ENCODE peak calls at places on chromosomes 13 and 19, in six cellular contexts. J is IMR-90, Y is neuronal stem cell, X is SK-N-SH, H is fibroblast of lung, E is adipocyte. F is an unnamed sample.
A peak's percentile ranks its signal among the peaks of the same experiment; 100 is the strongest.

GRCh38 chr13:64289702-64290101 is 2874.1 kb upstream of the PCDH20 start:
- DNase-seq in J (no peak), H (no peak), X (no peak), Y (no peak), E (no peak), F (no peak)

GRCh38 chr13:53250272-53250875 is 221.8 kb downstream of the OLFM4 start:
- DNase-seq in H (peak; percentile 61), J (peak; percentile 72), Y (peak; percentile 80), E (peak; percentile 88), X (peak; percentile 57), F (peak; percentile 79)

GRCh38 chr13:41694902-41695301 is 237.6 kb downstream of the RGCC start:
- DNase-seq in Y (no peak), E (peak; percentile 97), J (peak; percentile 95), H (peak; percentile 96), X (no peak), F (peak; percentile 87)

GRCh38 chr13:40664100-40665060 is 2.1 kb downstream of the FOXO1 start:
- DNase-seq in J (no peak), H (peak; percentile 50), E (peak; percentile 54), X (peak; percentile 70), Y (peak; percentile 17), F (peak; percentile 49)

GRCh38 chr13:48909088-48909389 is 66.7 kb upstream of the FNDC3A start:
- DNase-seq in J (no peak), X (no peak), H (no peak), E (no peak), Y (no peak), F (no peak)

GRCh38 chr13:23608704-23609413 is 38.6 kb downstream of the TNFRSF19 start:
- DNase-seq in E (peak; percentile 32), J (peak; percentile 42), Y (no peak), H (no peak), X (peak; percentile 75), F (no peak)

GRCh38 chr13:110699148-110700145 is 6.5 kb downstream of the CARS2 start:
- DNase-seq in E (no peak), H (no peak), J (no peak), Y (no peak), X (no peak), F (no peak)

GRCh38 chr13:100721885-100722512 is 47.4 kb upstream of the TMTC4 start:
- DNase-seq in Y (peak; percentile 51), X (peak; percentile 63), E (peak; percentile 79), H (peak; percentile 32), J (peak; percentile 50), F (peak; percentile 63)

GRCh38 chr19:29837448-29837961 is 25.7 kb downstream of the CCNE1 start:
- DNase-seq in Y (no peak), J (no peak), E (no peak), H (no peak), X (no peak), F (no peak)

GRCh38 chr13:72129117-72129516 is 262.1 kb upstream of the DACH1 start:
- DNase-seq in Y (no peak), X (no peak), H (no peak), E (no peak), J (no peak), F (no peak)

GRCh38 chr19:45687599-45687998 is 4.2 kb downstream of the SNRPD2 start:
- DNase-seq in H (no peak), E (no peak), J (no peak), Y (no peak), X (no peak), F (no peak)

GRCh38 chr13:59442946-59443345 is 720.8 kb downstream of the DIAPH3 start:
- DNase-seq in J (peak; percentile 45), H (no peak), X (no peak), Y (no peak), E (peak; percentile 47), F (no peak)

GRCh38 chr19:13505761-13506549 is at the start of gene CACNA1A:
- DNase-seq in H (peak; percentile 14), J (peak; percentile 19), E (peak; percentile 51), Y (peak; percentile 56), X (peak; percentile 73), F (no peak)
- H3K9ac ChIP-seq in H (no peak within 1 kb of the TSS), J (peak within 1 kb of the TSS; percentile 86), E (peak within 1 kb of the TSS; percentile 80), Y (peak within 1 kb of the TSS; percentile 90), X (no peak within 1 kb of the TSS), F (no peak within 1 kb of the TSS)

GRCh38 chr13:35472308-35473008 is 4.0 kb downstream of the MAB21L1 start:
- DNase-seq in Y (no peak), X (peak; percentile 52), E (peak; percentile 68), H (no peak), J (no peak), F (no peak)
- H3K9ac ChIP-seq in Y (no peak overlapping the region), X (peak overlapping the region; percentile 89), E (peak overlapping the region; percentile 87), H (no peak overlapping the region), J (no peak overlapping the region), F (no peak overlapping the region)

GRCh38 chr13:94968040-94968756 is 255.9 kb upstream of the SOX21 start:
- DNase-seq in E (peak; percentile 34), H (peak; percentile 20), Y (peak; percentile 65), X (peak; percentile 66), J (no peak), F (no peak)

GRCh38 chr13:94968757-94969086 is 256.4 kb upstream of the SOX21 start:
- DNase-seq in Y (peak; percentile 53), X (no peak), J (no peak), E (no peak), H (no peak), F (no peak)

GRCh38 chr13:94966380-94966779 is 254.0 kb upstream of the SOX21 start:
- DNase-seq in X (peak; percentile 37), Y (no peak), H (no peak), E (no peak), J (no peak), F (no peak)

GRCh38 chr13:94972262-94972661 is 259.9 kb upstream of the SOX21 start:
- DNase-seq in X (no peak), Y (no peak), H (no peak), J (no peak), E (no peak), F (no peak)

DNA sequence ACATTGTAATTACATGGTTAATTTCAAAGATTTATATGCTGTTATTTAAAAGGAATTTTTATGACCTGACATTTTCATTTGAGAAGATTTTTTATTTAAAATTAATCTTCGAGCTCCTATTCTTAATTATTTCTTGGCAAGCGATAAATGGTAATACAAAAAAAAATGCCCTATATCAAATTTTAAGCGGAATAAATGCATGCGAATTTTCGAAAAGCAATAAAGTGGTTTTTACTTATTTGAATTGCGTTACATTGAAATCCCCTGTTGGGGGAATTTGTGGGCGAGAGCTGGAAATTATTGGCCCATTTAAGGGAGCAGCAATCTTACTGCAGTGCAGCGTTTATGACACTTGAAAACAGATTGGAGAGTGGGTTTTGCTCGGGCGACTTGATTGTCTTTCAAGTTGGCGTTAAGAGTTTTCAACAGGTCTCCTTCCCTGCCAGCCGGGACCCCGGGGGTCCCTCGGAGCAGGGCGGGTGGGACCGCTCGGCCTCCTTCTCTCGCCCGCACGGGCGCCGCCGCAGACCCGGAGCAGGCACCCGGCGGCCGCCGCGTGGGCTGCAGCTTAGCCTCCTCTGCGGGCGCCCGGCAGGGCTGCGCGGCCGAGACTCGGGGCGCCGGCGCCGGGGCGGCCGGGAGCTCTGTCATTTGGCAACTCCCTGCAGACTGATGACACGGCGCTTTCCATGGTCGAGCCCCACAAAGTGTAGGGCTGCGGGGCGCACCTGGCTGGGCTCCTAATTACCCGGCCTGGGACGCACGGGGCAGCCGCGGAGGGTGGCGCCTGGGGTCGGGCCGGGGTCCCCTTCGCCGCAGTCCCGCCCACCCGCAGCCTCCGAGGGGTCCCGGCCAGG is 255.1 kb upstream of the SOX21 start:
- DNase-seq in J (no peak), Y (peak; percentile 57), E (peak; percentile 43), X (peak; percentile 79), H (peak; percentile 20), F (peak; percentile 34)
- H3K9ac ChIP-seq in J (no peak overlapping the region), Y (peak overlapping the region; percentile 91), E (no peak overlapping the region), X (no peak overlapping the region), H (no peak overlapping the region), F (peak overlapping the region; percentile 62)

DNA sequence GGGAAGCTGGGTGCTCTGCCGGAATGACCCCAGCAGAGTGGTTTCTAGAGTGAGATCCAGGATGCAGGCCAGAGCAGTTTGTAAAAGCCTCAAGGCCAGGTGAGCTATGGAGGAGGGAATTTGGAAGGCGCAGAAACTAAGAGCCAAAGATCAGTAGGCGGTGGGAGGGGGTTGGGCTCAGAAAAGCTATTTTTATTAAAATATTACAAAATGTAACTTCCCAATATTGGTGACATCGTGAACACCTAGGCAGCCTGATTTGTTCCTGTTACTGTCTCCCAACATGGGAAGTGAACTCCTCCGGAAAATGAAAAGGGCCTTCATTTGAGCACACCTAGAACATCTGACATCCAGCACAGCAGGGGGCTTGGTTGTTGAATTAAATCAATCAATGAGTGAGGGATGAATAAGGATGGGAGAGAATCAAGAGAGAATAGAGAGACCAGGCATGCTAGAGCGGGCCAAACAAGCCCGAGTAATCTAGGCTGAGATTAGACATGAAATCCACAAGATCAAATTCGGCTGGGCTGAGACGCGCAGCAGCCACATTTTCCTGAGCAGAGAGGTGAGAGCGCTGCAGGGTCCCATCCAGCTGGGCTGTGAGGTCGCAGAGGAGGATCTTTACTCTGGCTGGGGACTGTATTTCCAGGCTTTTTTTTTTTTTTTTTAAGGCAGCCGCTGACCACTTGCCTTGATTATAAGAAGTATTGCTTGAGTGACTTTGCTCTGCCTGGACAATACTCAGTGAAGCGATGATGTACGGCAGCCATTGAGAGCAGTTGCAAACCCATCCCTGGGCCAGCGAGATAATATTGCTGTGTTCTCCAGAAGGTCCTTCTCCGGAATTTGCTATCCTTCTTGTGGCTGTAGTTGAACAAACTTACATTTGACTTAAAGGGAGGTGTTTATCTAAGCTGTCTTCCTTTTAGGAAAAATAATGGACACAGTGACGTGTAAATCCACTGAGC is 178.0 kb upstream of the KL start:
- DNase-seq in Y (no peak), E (no peak), X (no peak), H (no peak), J (no peak), F (no peak)
- H3K9ac ChIP-seq in Y (no peak overlapping the region), E (no peak overlapping the region), X (no peak overlapping the region), H (no peak overlapping the region), J (no peak overlapping the region), F (peak overlapping the region; percentile 29)

DNA sequence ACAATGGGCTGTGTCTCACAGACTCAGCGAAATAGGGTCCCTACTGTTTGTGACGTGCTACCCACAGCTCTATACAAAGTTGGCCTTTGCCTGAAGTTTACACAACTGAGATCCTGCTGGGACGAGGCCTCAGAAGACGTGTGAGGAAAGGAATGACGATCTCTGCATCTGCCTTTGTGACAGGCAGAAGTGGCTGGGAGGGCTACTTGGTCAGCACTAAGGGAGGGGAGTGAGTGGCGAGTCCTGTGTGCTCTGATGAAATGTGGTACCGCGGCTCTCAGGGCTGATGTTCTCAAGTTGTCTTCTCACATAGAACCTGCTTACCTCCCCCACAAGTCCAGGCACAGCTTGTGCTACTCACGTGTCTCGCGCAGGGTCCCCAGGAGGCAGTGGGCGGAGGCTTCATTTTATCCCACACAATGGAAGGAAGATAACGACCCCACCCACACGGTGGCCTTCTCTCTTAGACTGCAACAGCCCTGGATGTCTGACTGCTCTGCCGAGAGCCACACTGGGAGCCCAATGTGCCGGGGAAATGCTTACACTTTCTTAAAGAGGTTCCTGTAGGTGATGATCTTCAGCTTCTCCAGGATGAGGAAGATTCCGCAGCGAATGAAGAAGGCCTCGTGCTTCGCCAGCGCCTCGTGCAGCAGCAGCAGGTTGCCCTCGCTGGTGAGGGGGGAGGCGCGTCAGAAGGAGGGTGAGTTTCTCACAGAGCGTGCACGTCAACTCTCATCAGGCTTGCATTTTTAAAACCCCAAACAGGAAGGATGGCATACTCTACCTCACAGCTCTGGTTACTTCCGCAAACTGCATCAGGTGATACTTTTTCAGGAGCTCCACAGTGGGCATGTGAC is 21.2 kb downstream of the PROZ start:
- DNase-seq in X (no peak), J (peak; percentile 82), E (no peak), H (peak; percentile 64), Y (peak; percentile 43), F (no peak)
- H3K9ac ChIP-seq in X (peak overlapping the region; percentile 45), J (peak overlapping the region; percentile 38), E (no peak overlapping the region), H (peak overlapping the region; percentile 45), Y (peak overlapping the region; percentile 26), F (no peak overlapping the region)

F was measured in PC-3.